ENCODE peak calls at places on chromosomes 3 and 15, in six cellular contexts. Q is MM.1S, E is IMR-90, O is mesendoderm, P is GM23248, J is fibroblast of lung. Z is an unnamed sample.

GRCh38 chr3:177973241-177973840 is 562.9 kb upstream of the KCNMB2 start:
- DNase-seq in Q (no peak), E (peak; percentile 59), O (peak; percentile 10), P (peak; percentile 62), J (peak; percentile 26), Z (peak; percentile 65)

GRCh38 chr3:197430502-197430901 is 125.3 kb downstream of the BDH1 start:
- DNase-seq in Q (no peak), E (no peak), O (no peak), P (peak; percentile 17), J (no peak), Z (peak; percentile 28)

GRCh38 chr3:191148131-191148530 is 50.9 kb upstream of the OSTN start:
- DNase-seq in Q (no peak), E (no peak), O (no peak), P (no peak), J (no peak), Z (no peak)

GRCh38 chr3:10344147-10344943 is 23.4 kb upstream of the SEC13 start:
- DNase-seq in Q (peak; percentile 51), E (peak; percentile 54), O (peak; percentile 65), P (peak; percentile 49), J (peak; percentile 59), Z (peak; percentile 75)

GRCh38 chr3:161957467-161957866 is 460.9 kb downstream of the OTOL1 start:
- DNase-seq in Q (peak; percentile 20), E (peak; percentile 19), O (peak; percentile 14), P (peak; percentile 44), J (no peak), Z (peak; percentile 11)

GRCh38 chr3:142664819-142665218 is 59.0 kb upstream of the TRPC1 start:
- DNase-seq in Q (no peak), E (no peak), O (no peak), P (no peak), J (no peak), Z (no peak)

GRCh38 chr3:57512174-57512573 is 32.0 kb downstream of the DNAH12 start:
- DNase-seq in Q (no peak), E (peak; percentile 43), O (no peak), P (peak; percentile 27), J (peak; percentile 28), Z (peak; percentile 22)

GRCh38 chr3:142210144-142210543 is 15.2 kb downstream of the GK5 start:
- DNase-seq in Q (no peak), E (no peak), O (no peak), P (peak; percentile 22), J (no peak), Z (no peak)

GRCh38 chr15:75024102-75024636 is 779 bp downstream of the PPCDC start:
- DNase-seq in Q (peak; percentile 41), E (peak; percentile 22), O (peak; percentile 16), P (peak; percentile 58), J (peak; percentile 38), Z (peak; percentile 54)

GRCh38 chr15:75023194-75024101 is at the start of gene PPCDC:
- DNase-seq in Q (peak; percentile 98), E (peak; percentile 92), O (peak; percentile 98), P (peak; percentile 98), J (peak; percentile 94), Z (peak; percentile 99)

GRCh38 chr15:75022808-75023193 is 589 bp upstream of the PPCDC start:
- DNase-seq in Q (no peak), E (no peak), O (no peak), P (no peak), J (no peak), Z (no peak)

GRCh38 chr15:75025548-75026260 is 2.3 kb downstream of the PPCDC start:
- DNase-seq in Q (no peak), E (no peak), O (no peak), P (no peak), J (no peak), Z (no peak)

GRCh38 chr15:75025102-75025501 is 1.7 kb downstream of the PPCDC start:
- DNase-seq in Q (no peak), E (no peak), O (no peak), P (no peak), J (no peak), Z (no peak)
- H3K9ac ChIP-seq in Q (no peak overlapping the region), E (no peak overlapping the region), O (peak overlapping the region; percentile 6), P (peak overlapping the region; percentile 99), J (no peak overlapping the region), Z (peak overlapping the region; percentile 23)

GRCh38 chr15:77028451-77029165 is 33.7 kb downstream of the PSTPIP1 start:
- DNase-seq in Q (no peak), E (no peak), O (no peak), P (no peak), J (no peak), Z (no peak)
- H3K4me3 ChIP-seq in Q (no peak overlapping the region), E (no peak overlapping the region), O (no peak overlapping the region), P (no peak overlapping the region), J (no peak overlapping the region), Z (no peak overlapping the region)

DNA sequence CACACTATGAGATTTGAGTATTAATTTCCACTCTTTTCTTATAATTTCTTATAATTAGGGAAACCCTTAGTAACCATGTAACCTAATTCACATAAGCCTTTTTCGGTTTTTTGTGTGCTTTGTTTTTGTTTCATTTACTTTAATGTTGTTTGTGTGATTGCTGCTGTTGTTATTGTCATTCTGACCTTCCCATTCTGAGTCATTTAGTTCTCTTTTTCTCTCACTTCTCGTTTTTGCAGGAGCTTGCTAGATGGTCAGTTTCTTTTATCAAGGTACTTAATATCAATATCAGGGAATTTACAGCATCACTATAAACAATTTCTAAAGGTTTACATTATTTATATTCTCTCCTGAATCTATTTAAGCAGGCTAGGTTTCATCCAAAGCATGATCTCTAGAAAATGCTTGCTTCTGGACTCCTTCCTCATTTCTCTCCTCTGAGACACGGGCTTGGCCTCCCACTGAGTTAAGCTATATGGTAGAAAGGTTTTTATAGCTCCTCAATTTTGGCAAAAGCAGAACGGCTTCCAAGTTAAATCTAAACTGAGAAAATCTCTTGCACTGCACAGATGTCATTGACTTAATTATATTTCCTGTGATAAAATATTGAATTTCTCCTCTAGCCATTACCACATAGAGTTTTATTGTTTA is 534.2 kb downstream of the NSUN3 start:
- DNase-seq in Q (no peak), E (no peak), O (no peak), P (no peak), J (no peak), Z (no peak)
- H3K36me3 ChIP-seq in Q (no peaks in the 10 kb centered on the region), E (no peaks in the 10 kb centered on the region), O (no peaks in the 10 kb centered on the region), P (no peaks in the 10 kb centered on the region), J (no peaks in the 10 kb centered on the region), Z (no peaks in the 10 kb centered on the region)

GRCh38 chr3:156820687-156821070 is 5.5 kb upstream of the LEKR1 start:
- DNase-seq in Q (peak; percentile 39), E (no peak), O (no peak), P (peak; percentile 24), J (no peak), Z (no peak)

GRCh38 chr3:156817931-156818765 is 8.0 kb upstream of the LEKR1 start:
- DNase-seq in Q (no peak), E (no peak), O (no peak), P (peak; percentile 37), J (no peak), Z (peak; percentile 22)

GRCh38 chr3:156819842-156820686 is 6.1 kb upstream of the LEKR1 start:
- DNase-seq in Q (peak; percentile 57), E (no peak), O (no peak), P (no peak), J (no peak), Z (no peak)

GRCh38 chr3:156816794-156817741 is 9.1 kb upstream of the LEKR1 start:
- DNase-seq in Q (peak; percentile 98), E (peak; percentile 90), O (peak; percentile 91), P (peak; percentile 96), J (peak; percentile 72), Z (peak; percentile 95)

DNA sequence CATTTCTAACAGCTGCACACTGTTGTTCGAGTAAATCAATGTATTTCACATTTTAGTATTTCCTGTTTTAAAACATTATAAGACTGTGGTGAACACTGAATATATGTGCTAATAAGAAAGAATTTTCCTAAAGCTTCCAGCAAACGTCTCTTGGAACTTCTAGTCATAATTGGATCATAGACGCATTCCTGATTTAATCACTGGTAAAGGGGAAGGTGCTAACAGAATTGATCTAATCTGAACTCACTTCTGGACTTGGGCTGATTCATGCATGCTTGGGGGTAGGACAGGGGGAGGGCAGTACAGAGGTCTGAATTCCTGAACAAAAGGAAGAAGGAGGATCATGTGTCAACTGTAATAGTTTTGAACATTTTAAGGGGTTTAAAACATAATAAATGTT is 7.3 kb upstream of the LEKR1 start:
- DNase-seq in Q (no peak), E (peak; percentile 74), O (no peak), P (peak; percentile 88), J (peak; percentile 33), Z (peak; percentile 61)
- H3K9ac ChIP-seq in Q (no peak overlapping the region), E (no peak overlapping the region), O (no peak overlapping the region), P (peak overlapping the region; percentile 88), J (no peak overlapping the region), Z (no peak overlapping the region)

GRCh38 chr3:138348107-138348949 is at the start of gene MRAS:
- DNase-seq in Q (peak; percentile 29), E (peak; percentile 73), O (peak; percentile 92), P (peak; percentile 95), J (peak; percentile 83), Z (peak; percentile 95)

GRCh38 chr3:138351151-138351550 is 2.8 kb downstream of the MRAS start:
- DNase-seq in Q (no peak), E (peak; percentile 39), O (no peak), P (no peak), J (no peak), Z (no peak)

GRCh38 chr3:138347084-138347483 is 1.3 kb upstream of the MRAS start:
- DNase-seq in Q (no peak), E (no peak), O (no peak), P (no peak), J (no peak), Z (no peak)

GRCh38 chr3:138349926-138350665 is 1.7 kb downstream of the MRAS start:
- DNase-seq in Q (no peak), E (peak; percentile 37), O (no peak), P (peak; percentile 63), J (peak; percentile 47), Z (peak; percentile 60)

DNA sequence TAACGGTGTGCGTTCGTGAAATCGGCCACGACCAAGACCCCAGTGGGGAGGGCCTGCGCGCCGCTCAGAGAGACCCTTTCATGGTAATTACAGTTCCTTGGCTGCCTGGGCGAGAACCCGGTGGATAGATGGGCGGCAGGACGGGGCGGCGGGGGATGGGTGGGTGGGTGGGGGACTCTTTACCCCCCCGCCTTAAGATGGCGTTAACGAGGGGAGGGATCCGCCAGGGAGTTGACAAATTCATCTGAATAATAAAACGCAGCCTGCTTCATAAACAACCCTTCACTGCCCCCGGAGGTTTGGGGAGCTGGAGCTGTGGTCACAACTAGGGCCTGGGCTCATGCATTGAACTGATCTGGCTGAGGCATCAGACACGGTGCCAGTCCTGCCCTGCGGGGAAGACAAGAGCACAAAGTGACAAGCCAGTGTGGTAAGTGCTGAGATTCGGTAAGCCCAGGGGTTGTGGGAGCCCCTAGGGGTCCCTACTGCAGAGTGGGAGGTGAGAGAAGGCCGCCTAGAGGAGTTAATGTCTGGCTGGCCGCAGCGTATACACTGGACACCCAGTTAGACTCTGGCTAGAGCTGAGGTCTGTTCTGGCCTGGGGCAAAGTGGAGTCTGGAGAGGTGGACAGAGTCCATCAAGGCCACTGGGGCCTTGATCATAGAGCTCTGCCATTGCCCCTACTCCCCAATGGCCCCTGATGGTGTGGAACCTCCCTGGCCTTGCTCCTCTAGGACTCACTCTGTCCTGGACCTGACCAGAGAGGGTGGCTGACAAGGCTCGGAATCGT is 766 bp downstream of the MRAS start:
- DNase-seq in Q (no peak), E (peak; percentile 26), O (peak; percentile 51), P (peak; percentile 72), J (peak; percentile 14), Z (peak; percentile 61)
- H3K4me3 ChIP-seq in Q (peak overlapping the region; percentile 25), E (peak overlapping the region; percentile 84), O (peak overlapping the region; percentile 71), P (peak overlapping the region; percentile 79), J (peak overlapping the region; percentile 55), Z (peak overlapping the region; percentile 96)

Z was measured in adipocyte.